ENCODE peak calls at places on chromosomes 12 and 14, in five cellular contexts. V, H, K, Q and E are unnamed samples.

GRCh38 chr14:68824517-68825347 is 31.9 kb upstream of the ZFP36L1 start:
- DNase-seq in V (peak), H (peak), K (peak), Q (peak), E (peak)

GRCh38 chr12:57479376-57480115 is at the start of gene ARHGAP9:
- DNase-seq in V (peak), H (no peak), K (no peak), Q (no peak), E (no peak)

GRCh38 chr12:66203820-66204219 is 14.8 kb downstream of the IRAK3 start:
- DNase-seq in V (no peak), H (no peak), K (no peak), Q (no peak), E (no peak)

GRCh38 chr14:86296173-86296572 is 766.2 kb downstream of the FLRT2 start:
- DNase-seq in V (no peak), H (no peak), K (peak), Q (no peak), E (peak)

GRCh38 chr14:50099335-50099734 is 17.0 kb downstream of the VCPKMT start:
- DNase-seq in V (no peak), H (no peak), K (no peak), Q (no peak), E (no peak)

GRCh38 chr12:126114420-126114819 is 1049.2 kb downstream of the AACS start:
- DNase-seq in V (no peak), H (no peak), K (no peak), Q (no peak), E (no peak)

GRCh38 chr14:30572771-30573170 is 13.8 kb downstream of the G2E3 start:
- DNase-seq in V (no peak), H (no peak), K (no peak), Q (no peak), E (no peak)

GRCh38 chr14:50091240-50091914 is 25.0 kb downstream of the VCPKMT start:
- DNase-seq in V (no peak), H (no peak), K (no peak), Q (no peak), E (peak)

GRCh38 chr12:12405882-12406281 is 49.0 kb downstream of the BORCS5 start:
- DNase-seq in V (no peak), H (no peak), K (no peak), Q (peak), E (no peak)

GRCh38 chr12:94793191-94793595 is 142.8 kb upstream of the TMCC3 start:
- DNase-seq in V (no peak), H (no peak), K (no peak), Q (no peak), E (no peak)

GRCh38 chr12:92362785-92363184 is 217.1 kb upstream of the BTG1 start:
- DNase-seq in V (peak), H (no peak), K (no peak), Q (no peak), E (no peak)

GRCh38 chr12:11758087-11758837 is 108.8 kb downstream of the ETV6 start:
- DNase-seq in V (peak), H (no peak), K (no peak), Q (no peak), E (no peak)

GRCh38 chr12:57176139-57176477 is 28.7 kb upstream of the LRP1-AS start:
- DNase-seq in V (no peak), H (no peak), K (no peak), Q (no peak), E (no peak)

GRCh38 chr12:26028953-26029740 is 70.7 kb downstream of the RASSF8 start:
- DNase-seq in V (peak), H (no peak), K (peak), Q (no peak), E (no peak)

GRCh38 chr14:90924618-90925345 is 108.6 kb upstream of the TTC7B start:
- DNase-seq in V (no peak), H (no peak), K (peak), Q (no peak), E (no peak)

GRCh38 chr14:54048311-54048710 is 91.7 kb upstream of the BMP4 start:
- DNase-seq in V (no peak), H (no peak), K (no peak), Q (no peak), E (no peak)

GRCh38 chr12:110966081-110966760 is 45.8 kb upstream of the MYL2 start:
- DNase-seq in V (no peak), H (no peak), K (peak), Q (no peak), E (peak)

GRCh38 chr12:5622280-5622679 is 190.4 kb downstream of the NTF3 start:
- DNase-seq in V (no peak), H (no peak), K (no peak), Q (no peak), E (no peak)

GRCh38 chr14:54291491-54292191 is 105.2 kb upstream of the CDKN3 start:
- DNase-seq in V (no peak), H (peak), K (peak), Q (no peak), E (no peak)

GRCh38 chr12:125161712-125162023 is 96.4 kb downstream of the AACS start:
- DNase-seq in V (no peak), H (no peak), K (no peak), Q (no peak), E (no peak)

GRCh38 chr14:39492267-39492666 is 60.0 kb upstream of the FBXO33 start:
- DNase-seq in V (no peak), H (no peak), K (peak), Q (no peak), E (no peak)

GRCh38 chr12:47079894-47080724 is at the start of gene AMIGO2:
- DNase-seq in V (no peak), H (no peak), K (peak), Q (peak), E (peak)

GRCh38 chr14:91350813-91351507 is 66.7 kb downstream of the CCDC88C start:
- DNase-seq in V (peak), H (no peak), K (no peak), Q (no peak), E (no peak)

GRCh38 chr14:69873877-69874780 is 5.1 kb upstream of the SMOC1 start:
- DNase-seq in V (no peak), H (no peak), K (peak), Q (no peak), E (no peak)

GRCh38 chr12:75735853-75736252 is 224.4 kb upstream of the KRR1 start:
- DNase-seq in V (no peak), H (no peak), K (no peak), Q (no peak), E (no peak)

GRCh38 chr14:60311417-60311816 is 62.4 kb downstream of the PPM1A start:
- DNase-seq in V (no peak), H (no peak), K (peak), Q (no peak), E (no peak)

GRCh38 chr14:49768301-49769121 is 558 bp downstream of the KLHDC2 start:
- DNase-seq in V (peak), H (peak), K (peak), Q (peak), E (no peak)

GRCh38 chr12:118307069-118307954 is 65.4 kb downstream of the TAOK3 start:
- DNase-seq in V (peak), H (no peak), K (peak), Q (no peak), E (no peak)

GRCh38 chr12:95446511-95446910 is 27.4 kb upstream of the METAP2 start:
- DNase-seq in V (no peak), H (peak), K (peak), Q (no peak), E (no peak)

GRCh38 chr14:82251434-82251833 is 717.8 kb upstream of the SEL1L start:
- DNase-seq in V (no peak), H (no peak), K (no peak), Q (no peak), E (no peak)

GRCh38 chr14:54711812-54712211 is 144.9 kb downstream of the SAMD4A start:
- DNase-seq in V (peak), H (no peak), K (no peak), Q (no peak), E (no peak)

GRCh38 chr12:8638951-8639350 is 23.7 kb downstream of the MFAP5 start:
- DNase-seq in V (no peak), H (no peak), K (no peak), Q (no peak), E (no peak)

GRCh38 chr12:111413442-111414086 is 7.8 kb downstream of the SH2B3 start:
- DNase-seq in V (no peak), H (no peak), K (peak), Q (no peak), E (no peak)

DNA sequence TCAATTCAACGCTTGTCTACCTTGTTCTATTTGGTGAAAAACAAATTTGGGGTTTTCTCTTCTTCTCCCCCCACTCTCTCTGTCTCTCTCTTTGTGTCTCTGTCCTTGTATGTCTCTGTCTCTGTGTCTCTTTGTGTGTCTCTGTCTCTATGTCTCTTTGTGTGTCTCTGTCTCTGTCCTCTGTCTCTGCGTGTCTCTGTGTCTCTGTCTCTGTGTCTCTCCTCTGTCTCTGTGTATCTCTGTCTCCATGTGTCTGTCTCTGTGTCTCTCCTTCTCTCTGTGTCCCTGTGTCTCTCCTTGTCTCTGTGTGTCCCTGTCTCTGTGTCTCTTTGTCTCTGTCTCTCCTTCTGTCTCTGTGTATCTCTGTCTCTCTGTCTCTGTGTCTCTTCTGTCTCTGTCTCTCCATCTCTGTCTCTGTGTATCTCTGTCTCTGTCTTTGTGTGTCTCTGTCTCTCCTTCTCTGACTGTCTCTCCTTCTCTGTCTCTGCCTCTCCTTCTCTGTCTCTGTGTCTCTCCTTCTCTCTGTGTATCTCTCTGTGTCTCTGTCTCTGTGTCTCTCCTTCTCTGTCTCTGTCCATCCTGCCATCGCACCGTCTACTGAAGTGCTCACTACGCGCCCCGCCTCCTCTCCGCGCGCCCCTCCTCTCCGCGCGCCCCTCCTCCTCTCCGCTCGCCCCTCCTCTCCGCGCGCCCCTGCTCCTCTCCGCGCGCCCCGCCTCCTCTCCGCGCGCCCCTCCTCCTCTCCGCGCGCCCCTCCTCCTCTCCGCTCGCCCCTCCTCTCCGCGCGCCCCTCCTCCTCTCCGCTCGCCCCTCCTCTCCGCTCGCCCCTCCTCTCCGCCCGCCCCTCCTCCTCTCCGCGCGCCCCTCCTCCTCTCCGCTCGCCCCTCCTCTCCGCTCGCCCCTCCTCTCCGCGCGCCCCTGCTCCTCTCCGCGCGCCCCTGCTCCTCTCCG is 12.8 kb downstream of the LRCOL1 start:
- DNase-seq in V (peak), H (no peak), K (peak), Q (no peak), E (no peak)
- TF ChIP-seq CTCF in V (no peak), H (no peak), K (no peak), Q (no peak), E (no peak)

GRCh38 chr12:29240441-29240840 is 91.4 kb downstream of the FAR2 start:
- DNase-seq in V (no peak), H (no peak), K (no peak), Q (no peak), E (no peak)

GRCh38 chr12:29242921-29243431 is 93.9 kb downstream of the FAR2 start:
- DNase-seq in V (no peak), H (no peak), K (no peak), Q (no peak), E (no peak)

GRCh38 chr12:29238822-29239291 is 89.8 kb downstream of the FAR2 start:
- DNase-seq in V (no peak), H (no peak), K (peak), Q (no peak), E (no peak)

GRCh38 chr12:29239336-29239735 is 90.3 kb downstream of the FAR2 start:
- DNase-seq in V (no peak), H (no peak), K (no peak), Q (no peak), E (no peak)

GRCh38 chr12:29241821-29242591 is 92.9 kb downstream of the FAR2 start:
- DNase-seq in V (peak), H (no peak), K (peak), Q (peak), E (no peak)
- TF ChIP-seq CTCF in V (no peak), H (no peak), K (peak), Q (no peak), E (peak)

GRCh38 chr12:115660211-115660805 is 617.2 kb downstream of the MED13L start:
- DNase-seq in V (no peak), H (no peak), K (peak), Q (no peak), E (no peak)
- TF ChIP-seq CTCF in V (no peak), H (no peak), K (no peak), Q (no peak), E (no peak)

GRCh38 chr14:77124345-77125274 is 17.0 kb downstream of the ZDHHC22 start:
- DNase-seq in V (peak), H (peak), K (peak), Q (no peak), E (no peak)
- TF ChIP-seq CTCF in V (peak), H (peak), K (no peak), Q (peak), E (peak)

GRCh38 chr12:54525383-54525782 is 24.0 kb upstream of the PDE1B start:
- DNase-seq in V (no peak), H (no peak), K (no peak), Q (no peak), E (no peak)

GRCh38 chr12:54527631-54527929 is 21.8 kb upstream of the PDE1B start:
- DNase-seq in V (no peak), H (no peak), K (no peak), Q (no peak), E (no peak)

GRCh38 chr12:54529581-54529980 is 19.8 kb upstream of the PDE1B start:
- DNase-seq in V (no peak), H (no peak), K (no peak), Q (no peak), E (no peak)

GRCh38 chr12:54523637-54524036 is 25.8 kb upstream of the PDE1B start:
- DNase-seq in V (no peak), H (no peak), K (no peak), Q (no peak), E (no peak)

GRCh38 chr12:54526800-54527630 is 22.4 kb upstream of the PDE1B start:
- DNase-seq in V (peak), H (peak), K (peak), Q (no peak), E (no peak)
- TF ChIP-seq CTCF in V (peak), H (peak), K (peak), Q (no peak), E (peak)